ENCODE peak calls at places on chromosomes 6 and 20, in six cellular contexts. V is CD4-positive, alpha-beta memory T cell; H is pulmonary artery endothelial cell; B is cardiac muscle cell; W is cerebellar cortex; X is activated CD4-positive, alpha-beta T cell treated with anti-CD3 and anti-CD28 coated beads, Interleukin-2, amount 50 U/mL, for 48 hours. K is an unnamed sample.

GRCh38 chr20:47292581-47292980 is 63.9 kb downstream of the ZMYND8 start:
- DNase-seq in V (no peak), H (no peak), B (no peak), W (no peak), X (no peak), K (no peak)

GRCh38 chr20:20547221-20547875 is 165.1 kb downstream of the RALGAPA2 start:
- DNase-seq in V (no peak), H (no peak), B (peak), W (no peak), X (no peak), K (no peak)

GRCh38 chr20:63058696-63059335 is 52.1 kb upstream of the BHLHE23 start:
- DNase-seq in V (no peak), H (no peak), B (no peak), W (no peak), X (no peak), K (no peak)

GRCh38 chr6:84657486-84657885 is 106.9 kb downstream of the TBX18 start:
- DNase-seq in V (no peak), H (no peak), B (no peak), W (no peak), X (no peak), K (no peak)

GRCh38 chr20:18190466-18191233 is 53.0 kb downstream of the KAT14 start:
- DNase-seq in V (no peak), H (no peak), B (no peak), W (no peak), X (no peak), K (no peak)

GRCh38 chr6:1834641-1835516 is 225.2 kb downstream of the FOXC1 start:
- DNase-seq in V (no peak), H (no peak), B (no peak), W (no peak), X (no peak), K (no peak)

GRCh38 chr6:70222350-70222749 is 80.5 kb downstream of the COL9A1 start:
- DNase-seq in V (no peak), H (no peak), B (no peak), W (no peak), X (no peak), K (no peak)

GRCh38 chr20:37968726-37969401 is 64.4 kb downstream of the TTI1 start:
- DNase-seq in V (no peak), H (no peak), B (no peak), W (no peak), X (no peak), K (no peak)

GRCh38 chr6:93418448-93419303 is 683 bp downstream of the EPHA7 start:
- DNase-seq in V (no peak), H (no peak), B (peak), W (peak), X (no peak), K (no peak)

GRCh38 chr20:10178727-10179313 is 39.8 kb upstream of the SNAP25 start:
- DNase-seq in V (no peak), H (no peak), B (no peak), W (peak), X (no peak), K (no peak)

GRCh38 chr20:25165128-25165527 is 30.4 kb upstream of the ENTPD6 start:
- DNase-seq in V (no peak), H (no peak), B (no peak), W (no peak), X (no peak), K (no peak)

GRCh38 chr6:6218246-6219085 is 102.0 kb downstream of the F13A1 start:
- DNase-seq in V (no peak), H (no peak), B (no peak), W (no peak), X (no peak), K (no peak)

GRCh38 chr20:41476446-41476845 is 109.8 kb upstream of the EMILIN3 start:
- DNase-seq in V (no peak), H (no peak), B (no peak), W (no peak), X (no peak), K (no peak)

GRCh38 chr20:4573564-4574355 is 147.9 kb upstream of the PRND start:
- DNase-seq in V (no peak), H (no peak), B (peak), W (no peak), X (no peak), K (peak)

GRCh38 chr6:45513331-45513730 is 135.6 kb upstream of the SUPT3H start:
- DNase-seq in V (no peak), H (no peak), B (no peak), W (no peak), X (no peak), K (no peak)

GRCh38 chr6:31132806-31133205 is 6.1 kb downstream of the PSORS1C2 start:
- DNase-seq in V (no peak), H (no peak), B (no peak), W (no peak), X (no peak), K (no peak)

GRCh38 chr6:54655162-54655561 is 191.4 kb upstream of the FAM83B start:
- DNase-seq in V (no peak), H (no peak), B (no peak), W (no peak), X (no peak), K (no peak)

GRCh38 chr20:63815613-63815862 is 15.5 kb downstream of the ZBTB46 start:
- DNase-seq in V (no peak), H (no peak), B (no peak), W (no peak), X (no peak), K (no peak)

GRCh38 chr6:103855750-103856149 is 1004.0 kb downstream of the HACE1 start:
- DNase-seq in V (no peak), H (no peak), B (no peak), W (no peak), X (no peak), K (no peak)

K was measured in smooth muscle cell of the brain vasculature.